ENCODE peak calls at places on chromosome 17, in seven cellular contexts. One of them, this sample, is unnamed.

GRCh38 chr17:75876190-75876937 is 2.0 kb downstream of the TRIM47 start:
- DNase-seq in HCT116: peak; percentile 84
- DNase-seq in HepG2: peak; percentile 97
- DNase-seq in SK-N-SH: peak; percentile 72
- DNase-seq in GM12878: no peak
- DNase-seq in K562: no peak
- DNase-seq in H1: no peak
- DNase-seq in this sample: peak; percentile 3

GRCh38 chr17:77036841-77037381 is 103.9 kb upstream of the SEC14L1 start:
- DNase-seq in HCT116: no peak
- DNase-seq in HepG2: no peak
- DNase-seq in SK-N-SH: peak; percentile 84
- DNase-seq in GM12878: no peak
- DNase-seq in K562: peak; percentile 34
- DNase-seq in H1: no peak
- DNase-seq in this sample: peak; percentile 88

GRCh38 chr17:78745407-78746088 is 36.5 kb downstream of the CYTH1 start:
- DNase-seq in HCT116: no peak
- DNase-seq in HepG2: peak; percentile 52
- DNase-seq in SK-N-SH: no peak
- DNase-seq in GM12878: no peak
- DNase-seq in K562: no peak
- DNase-seq in H1: no peak
- DNase-seq in this sample: no peak

GRCh38 chr17:32588135-32588534 is 101.3 kb downstream of the CDK5R1 start:
- DNase-seq in HCT116: no peak
- DNase-seq in HepG2: no peak
- DNase-seq in SK-N-SH: no peak
- DNase-seq in GM12878: no peak
- DNase-seq in K562: no peak
- DNase-seq in H1: no peak
- DNase-seq in this sample: no peak

GRCh38 chr17:72039490-72039889 is 81.3 kb upstream of the SOX9 start:
- DNase-seq in HCT116: no peak
- DNase-seq in HepG2: no peak
- DNase-seq in SK-N-SH: no peak
- DNase-seq in GM12878: no peak
- DNase-seq in K562: no peak
- DNase-seq in H1: no peak
- DNase-seq in this sample: no peak

GRCh38 chr17:69651921-69652320 is 237.4 kb downstream of the MAP2K6 start:
- DNase-seq in HCT116: no peak
- DNase-seq in HepG2: no peak
- DNase-seq in SK-N-SH: no peak
- DNase-seq in GM12878: no peak
- DNase-seq in K562: no peak
- DNase-seq in H1: no peak
- DNase-seq in this sample: no peak

GRCh38 chr17:79623786-79624657 is 13.2 kb upstream of the RBFOX3 start:
- DNase-seq in HCT116: no peak
- DNase-seq in HepG2: no peak
- DNase-seq in SK-N-SH: peak; percentile 7
- DNase-seq in GM12878: no peak
- DNase-seq in K562: no peak
- DNase-seq in H1: no peak
- DNase-seq in this sample: peak; percentile 18

GRCh38 chr17:63700528-63701441 is 860 bp upstream of the LIMD2 start:
- DNase-seq in HCT116: no peak
- DNase-seq in HepG2: no peak
- DNase-seq in SK-N-SH: peak; percentile 97
- DNase-seq in GM12878: no peak
- DNase-seq in K562: no peak
- DNase-seq in H1: no peak
- DNase-seq in this sample: no peak

GRCh38 chr17:30921544-30922196 is at the start of gene ADAP2:
- DNase-seq in HCT116: peak; percentile 19
- DNase-seq in HepG2: no peak
- DNase-seq in SK-N-SH: peak; percentile 69
- DNase-seq in GM12878: no peak
- DNase-seq in K562: peak; percentile 72
- DNase-seq in H1: no peak
- DNase-seq in this sample: peak; percentile 80

GRCh38 chr17:63332286-63332685 is 113.8 kb downstream of the CYB561 start:
- DNase-seq in HCT116: no peak
- DNase-seq in HepG2: no peak
- DNase-seq in SK-N-SH: no peak
- DNase-seq in GM12878: no peak
- DNase-seq in K562: no peak
- DNase-seq in H1: no peak
- DNase-seq in this sample: no peak

GRCh38 chr17:77212081-77212832 is 71.5 kb downstream of the SEC14L1 start:
- DNase-seq in HCT116: no peak
- DNase-seq in HepG2: no peak
- DNase-seq in SK-N-SH: no peak
- DNase-seq in GM12878: peak; percentile 77
- DNase-seq in K562: no peak
- DNase-seq in H1: no peak
- DNase-seq in this sample: no peak

GRCh38 chr17:81473019-81473418 is 39.6 kb downstream of the ACTG1 start:
- DNase-seq in HCT116: no peak
- DNase-seq in HepG2: no peak
- DNase-seq in SK-N-SH: no peak
- DNase-seq in GM12878: no peak
- DNase-seq in K562: no peak
- DNase-seq in H1: no peak
- DNase-seq in this sample: no peak

GRCh38 chr17:80034977-80035686 is 540 bp downstream of the TBC1D16 start:
- DNase-seq in HCT116: no peak
- DNase-seq in HepG2: no peak
- DNase-seq in SK-N-SH: no peak
- DNase-seq in GM12878: no peak
- DNase-seq in K562: no peak
- DNase-seq in H1: no peak
- DNase-seq in this sample: no peak

GRCh38 chr17:48542956-48543853 is 1.7 kb downstream of the HOXB2 start:
- DNase-seq in HCT116: no peak
- DNase-seq in HepG2: no peak
- DNase-seq in SK-N-SH: peak; percentile 66
- DNase-seq in GM12878: no peak
- DNase-seq in K562: peak; percentile 64
- DNase-seq in H1: no peak
- DNase-seq in this sample: peak; percentile 91

GRCh38 chr17:31907342-31907975 is 6.0 kb upstream of the UTP6 start:
- DNase-seq in HCT116: no peak
- DNase-seq in HepG2: no peak
- DNase-seq in SK-N-SH: no peak
- DNase-seq in GM12878: no peak
- DNase-seq in K562: no peak
- DNase-seq in H1: no peak
- DNase-seq in this sample: peak; percentile 47

GRCh38 chr17:9334536-9335446 is 240.8 kb downstream of the STX8 start:
- DNase-seq in HCT116: peak; percentile 4
- DNase-seq in HepG2: no peak
- DNase-seq in SK-N-SH: no peak
- DNase-seq in GM12878: no peak
- DNase-seq in K562: no peak
- DNase-seq in H1: no peak
- DNase-seq in this sample: no peak

GRCh38 chr17:10744509-10745000 is 14.7 kb upstream of the TMEM220 start:
- DNase-seq in HCT116: no peak
- DNase-seq in HepG2: peak; percentile 75
- DNase-seq in SK-N-SH: peak; percentile 39
- DNase-seq in GM12878: no peak
- DNase-seq in K562: no peak
- DNase-seq in H1: no peak
- DNase-seq in this sample: no peak

GRCh38 chr17:13560935-13561334 is 40.8 kb downstream of the HS3ST3A1 start:
- DNase-seq in HCT116: no peak
- DNase-seq in HepG2: no peak
- DNase-seq in SK-N-SH: no peak
- DNase-seq in GM12878: no peak
- DNase-seq in K562: no peak
- DNase-seq in H1: no peak
- DNase-seq in this sample: no peak

GRCh38 chr17:79840204-79840988 is 1.2 kb upstream of the CBX4 start:
- DNase-seq in HCT116: no peak
- DNase-seq in HepG2: no peak
- DNase-seq in SK-N-SH: peak; percentile 85
- DNase-seq in GM12878: no peak
- DNase-seq in K562: no peak
- DNase-seq in H1: no peak
- DNase-seq in this sample: peak; percentile 76

GRCh38 chr17:44636562-44636961 is 19.7 kb upstream of the MEIOC start:
- DNase-seq in HCT116: peak; percentile 13
- DNase-seq in HepG2: peak; percentile 16
- DNase-seq in SK-N-SH: peak; percentile 58
- DNase-seq in GM12878: no peak
- DNase-seq in K562: no peak
- DNase-seq in H1: no peak
- DNase-seq in this sample: peak; percentile 57

GRCh38 chr17:9874722-9875121 is 30.3 kb downstream of the RCVRN start:
- DNase-seq in HCT116: no peak
- DNase-seq in HepG2: no peak
- DNase-seq in SK-N-SH: no peak
- DNase-seq in GM12878: no peak
- DNase-seq in K562: no peak
- DNase-seq in H1: no peak
- DNase-seq in this sample: no peak

GRCh38 chr17:66351053-66351452 is 48.6 kb downstream of the PRKCA start:
- DNase-seq in HCT116: no peak
- DNase-seq in HepG2: no peak
- DNase-seq in SK-N-SH: no peak
- DNase-seq in GM12878: no peak
- DNase-seq in K562: no peak
- DNase-seq in H1: no peak
- DNase-seq in this sample: peak; percentile 34

GRCh38 chr17:68718924-68719323 is 117.8 kb upstream of the FAM20A start:
- DNase-seq in HCT116: no peak
- DNase-seq in HepG2: no peak
- DNase-seq in SK-N-SH: no peak
- DNase-seq in GM12878: no peak
- DNase-seq in K562: no peak
- DNase-seq in H1: no peak
- DNase-seq in this sample: no peak

DNA sequence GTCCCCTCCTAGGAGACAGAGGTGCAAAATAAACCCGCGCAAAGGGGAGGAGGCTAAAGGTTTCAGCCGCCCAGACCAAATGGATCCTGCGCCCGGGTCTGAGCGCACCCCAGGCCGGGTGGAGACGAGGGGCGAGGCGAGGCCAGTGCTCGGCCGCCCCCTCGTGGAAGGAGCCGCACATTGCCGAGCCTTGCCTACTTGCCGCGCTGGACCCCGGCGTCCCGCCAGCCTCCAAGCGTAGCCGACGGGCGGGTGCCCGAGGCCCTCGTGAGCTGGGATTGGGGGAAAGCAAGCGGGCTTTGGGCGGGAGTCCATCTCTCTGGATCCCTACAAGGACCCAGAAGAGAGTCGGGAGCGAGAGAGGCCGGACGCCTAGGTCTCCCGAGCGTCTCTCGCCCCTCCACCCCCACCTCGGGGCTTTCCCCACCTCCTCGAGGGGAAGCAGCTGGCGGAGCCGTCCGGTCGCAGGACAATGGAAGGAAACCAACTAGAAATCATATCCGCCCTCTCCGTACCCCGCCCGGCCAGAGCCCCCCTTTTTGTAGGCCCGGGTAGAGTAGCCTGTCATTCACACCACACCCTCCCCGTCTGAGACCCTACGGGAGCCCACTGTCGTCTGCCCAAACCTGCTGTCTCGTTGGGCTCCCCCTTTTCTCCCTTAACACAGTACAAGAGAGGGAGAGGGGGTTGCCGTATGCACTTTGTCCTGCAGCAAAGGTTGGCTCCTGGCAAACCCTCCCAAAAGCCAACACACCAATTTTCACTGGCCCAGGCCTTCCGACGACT is 664 bp upstream of the BCL6B start:
- DNase-seq in HCT116: no peak
- DNase-seq in HepG2: no peak
- DNase-seq in SK-N-SH: peak; percentile 92
- DNase-seq in GM12878: no peak
- DNase-seq in K562: peak; percentile 75
- DNase-seq in H1: no peak
- DNase-seq in this sample: peak; percentile 67
- TF ChIP-seq JUND in HCT116: no peak
- TF ChIP-seq JUND in HepG2: no peak
- TF ChIP-seq JUND in SK-N-SH: no peak
- TF ChIP-seq JUND in GM12878: no peak
- TF ChIP-seq JUND in K562: no peak
- TF ChIP-seq JUND in H1: no peak
- TF ChIP-seq JUND in this sample: no peak

GRCh38 chr17:34458266-34458665 is 95.2 kb upstream of the CCL1 start:
- DNase-seq in HCT116: no peak
- DNase-seq in HepG2: no peak
- DNase-seq in SK-N-SH: no peak
- DNase-seq in GM12878: no peak
- DNase-seq in K562: no peak
- DNase-seq in H1: no peak
- DNase-seq in this sample: no peak
- TF ChIP-seq JUND in HCT116: no peak
- TF ChIP-seq JUND in HepG2: no peak
- TF ChIP-seq JUND in SK-N-SH: no peak
- TF ChIP-seq JUND in GM12878: no peak
- TF ChIP-seq JUND in K562: no peak
- TF ChIP-seq JUND in H1: no peak
- TF ChIP-seq JUND in this sample: no peak

DNA sequence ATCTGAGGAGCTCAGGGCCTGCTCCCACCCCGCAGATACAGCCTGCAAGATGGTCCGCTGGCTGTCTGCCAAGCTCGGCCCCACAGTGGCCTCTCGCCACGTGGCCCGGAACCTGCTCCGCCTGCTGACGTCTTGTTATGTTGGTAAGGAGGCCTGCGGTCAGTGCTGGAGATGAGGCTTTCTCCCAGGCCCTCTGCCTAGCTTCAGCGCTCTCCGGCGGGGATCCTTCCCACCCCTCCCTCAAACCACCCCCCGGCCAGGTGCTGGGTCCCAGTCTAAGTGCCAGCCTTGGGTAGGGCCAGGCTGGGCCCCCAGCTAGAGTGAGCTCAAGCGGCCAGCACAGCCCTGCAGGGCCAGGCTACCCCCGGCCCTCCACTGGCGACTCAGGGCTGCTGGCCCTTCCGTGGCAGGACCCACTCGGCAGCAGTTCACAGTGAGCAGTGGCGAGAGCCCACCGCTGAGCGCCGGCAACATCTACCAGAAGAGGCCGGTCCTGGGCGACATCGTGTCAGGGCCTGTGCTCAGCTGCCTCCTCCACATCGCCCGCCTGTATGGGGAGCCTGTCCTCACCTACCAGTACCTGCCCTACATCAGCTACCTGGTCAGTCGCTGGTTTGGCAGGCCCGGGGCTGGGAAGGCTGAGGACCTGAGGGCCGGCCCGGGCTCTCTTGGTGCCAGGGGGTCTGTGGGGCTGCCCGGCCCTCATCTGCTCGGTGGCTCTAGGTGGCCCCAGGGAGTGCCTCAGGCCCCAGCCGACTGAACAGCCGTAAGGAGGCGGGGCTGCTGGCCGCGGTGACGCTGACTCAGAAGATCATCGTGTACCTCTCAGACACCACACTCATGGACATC is 6.1 kb downstream of the WDR81 start:
- DNase-seq in HCT116: no peak
- DNase-seq in HepG2: no peak
- DNase-seq in SK-N-SH: peak; percentile 48
- DNase-seq in GM12878: no peak
- DNase-seq in K562: peak; percentile 78
- DNase-seq in H1: no peak
- DNase-seq in this sample: no peak
- TF ChIP-seq JUND in HCT116: no peak
- TF ChIP-seq JUND in HepG2: no peak
- TF ChIP-seq JUND in SK-N-SH: no peak
- TF ChIP-seq JUND in GM12878: no peak
- TF ChIP-seq JUND in K562: peak; percentile 58
- TF ChIP-seq JUND in H1: no peak
- TF ChIP-seq JUND in this sample: no peak

GRCh38 chr17:51166987-51167931 is 1.0 kb downstream of the NME2 start:
- DNase-seq in HCT116: no peak
- DNase-seq in HepG2: peak; percentile 59
- DNase-seq in SK-N-SH: peak; percentile 95
- DNase-seq in GM12878: no peak
- DNase-seq in K562: peak; percentile 83
- DNase-seq in H1: no peak
- DNase-seq in this sample: peak; percentile 82
- TF ChIP-seq JUND in HCT116: no peak
- TF ChIP-seq JUND in HepG2: no peak
- TF ChIP-seq JUND in SK-N-SH: no peak
- TF ChIP-seq JUND in GM12878: no peak
- TF ChIP-seq JUND in K562: no peak
- TF ChIP-seq JUND in H1: no peak
- TF ChIP-seq JUND in this sample: no peak